ENCODE peak calls at places on chromosomes 4 and X, in six cellular contexts. I is astrocyte, D is GM12865, N is astrocyte of the spinal cord, R is NB4, P is A549. V is an unnamed sample.

GRCh38 chr4:176150283-176150682 is 45.1 kb downstream of the SPATA4 start:
- DNase-seq in D (peak), P (peak), R (peak), I (peak), N (peak), V (peak)

GRCh38 chrX:139828037-139828436 is 104.8 kb downstream of the ATP11C start:
- DNase-seq in P (peak), I (no peak), D (no peak), R (no peak), N (no peak), V (no peak)

GRCh38 chr4:31088600-31089230 is 368.5 kb downstream of the PCDH7 start:
- DNase-seq in D (no peak), P (no peak), I (peak), R (no peak), N (peak), V (no peak)

GRCh38 chr4:121212801-121213200 is 48.7 kb upstream of the TNIP3 start:
- DNase-seq in D (no peak), P (no peak), R (no peak), N (no peak), I (no peak), V (no peak)

GRCh38 chr4:105345838-105346237 is 128.0 kb downstream of the PPA2 start:
- DNase-seq in D (no peak), I (no peak), P (no peak), N (no peak), R (no peak), V (no peak)

GRCh38 chr4:161522031-161522430 is 641.8 kb downstream of the FSTL5 start:
- DNase-seq in P (no peak), R (no peak), D (no peak), N (no peak), I (peak), V (no peak)

GRCh38 chr4:14627038-14627437 is 375.2 kb upstream of the CPEB2 start:
- DNase-seq in D (no peak), N (no peak), P (no peak), R (no peak), I (no peak), V (no peak)

GRCh38 chrX:129318375-129318774 is 204.9 kb downstream of the SMARCA1 start:
- DNase-seq in N (peak), I (no peak), P (peak), R (peak), D (peak), V (peak)

GRCh38 chr4:41256131-41256739 is 493 bp upstream of the UCHL1 start:
- DNase-seq in N (peak), I (peak), R (no peak), D (no peak), P (peak), V (no peak)

GRCh38 chr4:80186666-80187065 is 10.6 kb upstream of the PRDM8 start:
- DNase-seq in D (no peak), P (no peak), N (no peak), I (no peak), R (no peak), V (no peak)

GRCh38 chrX:18828832-18829404 is 121.5 kb downstream of the PPEF1 start:
- DNase-seq in P (peak), R (peak), D (peak), N (peak), I (no peak), V (peak)

GRCh38 chrX:78024349-78025108 is 55.1 kb upstream of the PGAM4 start:
- DNase-seq in I (no peak), N (no peak), P (peak), D (peak), R (peak), V (peak)

GRCh38 chr4:14749910-14750309 is 252.4 kb upstream of the CPEB2 start:
- DNase-seq in D (peak), I (peak), R (peak), N (peak), P (peak), V (no peak)

GRCh38 chr4:53520114-53520513 is 71.2 kb downstream of the LNX1 start:
- DNase-seq in D (no peak), I (no peak), R (no peak), P (no peak), N (no peak), V (no peak)

GRCh38 chr4:52868138-52868537 is 6.0 kb downstream of the RASL11B start:
- DNase-seq in I (no peak), P (no peak), R (peak), D (no peak), N (no peak), V (no peak)

GRCh38 chr4:47068986-47069385 is 37.6 kb downstream of the GABRB1 start:
- DNase-seq in I (peak), R (no peak), D (no peak), N (peak), P (no peak), V (no peak)

GRCh38 chr4:24657768-24658617 is 73.6 kb upstream of the DHX15 start:
- DNase-seq in N (peak), R (peak), I (peak), P (peak), D (peak), V (peak)

GRCh38 chr4:110675406-110675805 is 52.5 kb upstream of the PITX2 start:
- DNase-seq in N (no peak), I (no peak), P (no peak), R (no peak), D (no peak), V (no peak)

GRCh38 chr4:82710202-82710929 is 88.2 kb downstream of the SCD5 start:
- DNase-seq in N (no peak), I (no peak), P (no peak), D (no peak), R (no peak), V (no peak)

GRCh38 chr4:189838821-189839497 is 101.7 kb upstream of the FRG1 start:
- DNase-seq in I (no peak), P (no peak), N (no peak), R (no peak), D (no peak), V (no peak)
- H3K4me3 ChIP-seq in I (no peak), P (no peak), N (no peak), R (no peak), D (no peak), V (no peak)

DNA sequence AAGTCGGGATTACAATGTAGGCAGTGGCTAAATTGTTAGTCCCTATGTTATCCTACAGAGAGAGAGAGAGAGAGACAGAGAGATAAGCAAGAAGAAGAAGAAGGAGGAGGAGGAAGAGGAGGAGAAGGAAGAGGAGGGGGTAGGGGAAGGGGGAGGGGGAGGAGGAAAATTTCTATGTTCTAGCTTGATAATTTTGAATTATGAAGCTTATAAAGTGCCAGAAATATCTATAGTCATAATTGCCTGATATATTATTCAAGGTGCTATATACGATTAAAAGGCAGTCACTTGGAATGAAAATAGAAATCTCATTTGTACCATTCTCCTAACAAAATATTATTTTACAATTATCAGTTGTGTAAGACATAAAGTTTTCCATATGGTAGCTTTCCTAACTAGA is 122.4 kb upstream of the PRR32 start:
- DNase-seq in I (no peak), R (no peak), P (no peak), N (no peak), D (no peak), V (no peak)
- H3K4me3 ChIP-seq in I (no peak), R (no peak), P (no peak), N (no peak), D (no peak), V (no peak)

GRCh38 chr4:78218260-78218659 is 161.1 kb downstream of the FRAS1 start:
- DNase-seq in R (no peak), D (no peak), I (no peak), P (no peak), N (no peak), V (no peak)
- H3K4me3 ChIP-seq in R (no peak), D (no peak), I (no peak), P (no peak), N (no peak), V (no peak)

DNA sequence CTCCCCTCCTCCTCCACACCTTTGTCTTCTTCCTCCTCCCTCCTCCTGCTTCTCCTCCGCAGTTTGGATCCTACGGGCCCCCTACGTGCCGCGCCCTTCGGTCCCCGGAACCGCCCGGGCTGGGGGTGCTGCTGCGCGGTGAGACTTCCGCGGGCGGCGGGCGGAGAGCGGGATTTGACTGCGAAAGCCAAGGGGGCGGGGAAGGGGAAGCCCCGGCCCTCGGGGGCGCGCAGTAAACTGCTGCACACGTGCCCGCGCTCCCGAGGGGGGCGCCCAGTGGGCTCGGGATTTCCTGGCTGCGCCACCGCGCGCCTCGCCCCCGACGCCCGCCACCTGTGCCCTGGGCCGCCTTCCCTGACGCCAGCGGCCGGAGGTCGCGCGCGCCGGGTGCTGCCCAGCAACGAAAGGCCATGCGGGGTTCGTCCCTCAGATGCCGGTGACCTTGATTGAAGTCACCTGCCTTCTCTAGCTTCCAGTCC is 3.3 kb upstream of the NKX3-2 start:
- DNase-seq in P (no peak), R (peak), N (no peak), D (peak), I (no peak), V (peak)
- H3K4me3 ChIP-seq in P (peak), R (peak), N (peak), D (peak), I (peak), V (peak)

DNA sequence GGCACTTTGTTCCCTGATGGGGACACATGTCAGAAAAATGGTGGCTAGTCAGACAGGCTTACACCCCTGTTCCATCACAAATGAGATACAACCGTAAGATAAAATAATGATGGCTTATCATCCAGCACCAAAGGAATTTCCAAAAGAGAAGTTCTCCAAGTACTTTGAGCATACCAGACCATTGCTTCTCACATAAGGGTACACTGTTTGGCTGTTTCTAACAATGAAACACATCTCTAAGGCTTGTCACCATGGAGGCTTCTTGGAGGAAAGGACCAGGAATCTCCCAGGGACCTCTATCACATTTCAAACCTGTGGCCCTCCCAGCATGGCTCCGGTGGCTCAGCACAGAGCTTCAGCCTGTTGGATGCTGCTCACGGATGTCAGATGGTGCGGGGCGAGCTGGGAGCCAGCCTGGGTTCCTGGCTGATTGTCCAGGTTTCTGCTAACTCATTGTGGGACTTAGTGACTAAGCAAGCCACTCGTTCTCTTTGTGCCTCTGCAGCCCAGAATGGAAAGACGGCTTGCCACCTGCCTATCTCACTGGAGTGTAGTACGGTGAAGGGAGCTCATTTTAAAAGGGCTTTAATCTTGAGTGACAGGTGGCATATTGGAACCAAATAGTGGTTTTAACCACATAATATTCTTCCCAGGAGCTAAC is 54.5 kb downstream of the FHDC1 start:
- DNase-seq in N (no peak), D (no peak), I (no peak), R (no peak), P (peak), V (no peak)
- H3K4me3 ChIP-seq in N (no peak), D (no peak), I (no peak), R (no peak), P (no peak), V (no peak)

GRCh38 chrX:65985211-65985610 is 54.7 kb downstream of the VSIG4 start:
- DNase-seq in P (no peak), I (no peak), N (no peak), R (no peak), D (no peak), V (no peak)

GRCh38 chrX:65987856-65988255 is 52.0 kb downstream of the VSIG4 start:
- DNase-seq in D (no peak), P (no peak), R (peak), I (no peak), N (no peak), V (no peak)

GRCh38 chrX:65990702-65991101 is 49.2 kb downstream of the VSIG4 start:
- DNase-seq in I (no peak), P (no peak), R (peak), D (no peak), N (no peak), V (no peak)

GRCh38 chrX:65985922-65986588 is 53.8 kb downstream of the VSIG4 start:
- DNase-seq in I (peak), P (peak), R (peak), D (peak), N (peak), V (peak)
- H3K4me3 ChIP-seq in I (no peak), P (no peak), R (peak), D (no peak), N (no peak), V (no peak)

DNA sequence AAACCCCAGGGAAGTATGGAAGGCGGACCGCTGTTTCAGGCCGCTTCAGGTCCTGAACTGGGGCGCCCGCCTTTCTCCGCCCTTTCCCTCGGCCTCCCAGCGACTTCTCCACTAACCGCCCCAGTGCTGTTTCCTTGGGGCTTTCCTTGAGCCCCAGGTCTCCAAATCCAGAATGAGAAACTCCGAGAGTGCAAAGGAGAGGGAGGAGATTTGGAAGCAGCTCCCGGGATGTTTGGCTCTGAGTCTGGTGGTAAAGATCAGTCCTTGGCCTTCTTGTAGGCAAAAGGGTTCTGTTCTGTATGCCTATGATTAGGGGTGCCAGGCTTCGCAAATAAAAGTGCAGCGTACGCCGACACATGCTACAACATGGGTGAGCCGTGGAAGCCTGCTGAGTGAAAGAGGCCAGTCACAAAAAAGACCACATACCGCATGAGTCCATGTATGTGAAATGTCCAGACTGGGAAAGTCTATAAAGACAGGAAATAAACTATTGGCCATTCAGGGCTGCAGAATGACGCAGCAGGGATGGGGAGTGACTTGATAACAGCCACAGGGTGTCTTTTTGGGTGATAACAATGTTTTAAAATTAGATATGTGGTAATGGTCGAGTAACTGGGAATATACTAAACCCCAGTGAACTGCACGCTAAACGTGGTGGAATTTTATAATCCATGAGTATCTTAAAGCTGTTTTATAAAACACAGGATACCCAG is 99.8 kb downstream of the TRAPPC11 start:
- DNase-seq in I (no peak), P (no peak), D (no peak), N (no peak), R (no peak), V (no peak)
- H3K4me3 ChIP-seq in I (no peak), P (no peak), D (no peak), N (no peak), R (no peak), V (no peak)

GRCh38 chr4:81625422-81626417 is 154.0 kb upstream of the RASGEF1B start:
- DNase-seq in N (no peak), D (no peak), I (no peak), P (peak), R (no peak), V (no peak)
- H3K4me3 ChIP-seq in N (no peak), D (no peak), I (no peak), P (no peak), R (no peak), V (no peak)